ENCODE peak calls at places on chromosomes 16 and 17, in four cellular contexts. One of them, this sample, is unnamed.

GRCh38 chr16:86030116-86030515 is 131.2 kb downstream of the IRF8 start:
- DNase-seq in K562: no peak
- DNase-seq in H1: no peak
- DNase-seq in GM12878: no peak
- DNase-seq in this sample: no peak

GRCh38 chr17:61335105-61335844 is 64.4 kb upstream of the TBX2 start:
- DNase-seq in K562: no peak
- DNase-seq in H1: no peak
- DNase-seq in GM12878: no peak
- DNase-seq in this sample: no peak

GRCh38 chr16:13093676-13094075 is 192.3 kb downstream of the SHISA9 start:
- DNase-seq in K562: no peak
- DNase-seq in H1: no peak
- DNase-seq in GM12878: no peak
- DNase-seq in this sample: no peak

GRCh38 chr16:57618306-57619132 is 9.9 kb upstream of the ADGRG1 start:
- DNase-seq in K562: no peak
- DNase-seq in H1: peak
- DNase-seq in GM12878: no peak
- DNase-seq in this sample: no peak

GRCh38 chr16:20844588-20844987 is 38.3 kb downstream of the REXO5 start:
- DNase-seq in K562: no peak
- DNase-seq in H1: no peak
- DNase-seq in GM12878: no peak
- DNase-seq in this sample: no peak

GRCh38 chr16:12298285-12298684 is 321.8 kb downstream of the SNX29 start:
- DNase-seq in K562: no peak
- DNase-seq in H1: no peak
- DNase-seq in GM12878: no peak
- DNase-seq in this sample: no peak

GRCh38 chr17:59149051-59149450 is 5.9 kb downstream of the SKA2 start:
- DNase-seq in K562: no peak
- DNase-seq in H1: no peak
- DNase-seq in GM12878: no peak
- DNase-seq in this sample: no peak

GRCh38 chr17:68383443-68384321 is 73.6 kb downstream of the WIPI1 start:
- DNase-seq in K562: no peak
- DNase-seq in H1: no peak
- DNase-seq in GM12878: no peak
- DNase-seq in this sample: no peak

GRCh38 chr17:55668581-55668980 is 54.1 kb downstream of the TMEM100 start:
- DNase-seq in K562: no peak
- DNase-seq in H1: no peak
- DNase-seq in GM12878: no peak
- DNase-seq in this sample: peak

GRCh38 chr16:75257886-75258806 is 6.7 kb upstream of the BCAR1 start:
- DNase-seq in K562: no peak
- DNase-seq in H1: no peak
- DNase-seq in GM12878: no peak
- DNase-seq in this sample: no peak

GRCh38 chr16:19067349-19068236 is at the start of gene COQ7:
- DNase-seq in K562: peak
- DNase-seq in H1: peak
- DNase-seq in GM12878: peak
- DNase-seq in this sample: peak

GRCh38 chr16:50208460-50208931 is 55.4 kb downstream of the TENT4B start:
- DNase-seq in K562: no peak
- DNase-seq in H1: no peak
- DNase-seq in GM12878: no peak
- DNase-seq in this sample: no peak

GRCh38 chr16:86585821-86586611 is 7.7 kb downstream of the FOXL1 start:
- DNase-seq in K562: no peak
- DNase-seq in H1: no peak
- DNase-seq in GM12878: no peak
- DNase-seq in this sample: no peak

GRCh38 chr16:72860726-72861562 is 187.0 kb downstream of the ZFHX3 start:
- DNase-seq in K562: no peak
- DNase-seq in H1: no peak
- DNase-seq in GM12878: no peak
- DNase-seq in this sample: no peak

GRCh38 chr16:24689128-24689527 is 40.3 kb upstream of the TNRC6A start:
- DNase-seq in K562: peak
- DNase-seq in H1: no peak
- DNase-seq in GM12878: no peak
- DNase-seq in this sample: no peak

GRCh38 chr17:37815516-37815915 is 70.7 kb upstream of the HNF1B start:
- DNase-seq in K562: no peak
- DNase-seq in H1: no peak
- DNase-seq in GM12878: no peak
- DNase-seq in this sample: no peak

GRCh38 chr17:41784207-41784744 is 2.2 kb downstream of the JUP start:
- DNase-seq in K562: peak
- DNase-seq in H1: no peak
- DNase-seq in GM12878: no peak
- DNase-seq in this sample: no peak

GRCh38 chr17:16918443-16918842 is 53.5 kb downstream of the TNFRSF13B start:
- DNase-seq in K562: no peak
- DNase-seq in H1: no peak
- DNase-seq in GM12878: no peak
- DNase-seq in this sample: no peak

GRCh38 chr17:58974354-58974753 is 132.3 kb downstream of the TRIM37 start:
- DNase-seq in K562: no peak
- DNase-seq in H1: no peak
- DNase-seq in GM12878: no peak
- DNase-seq in this sample: no peak

GRCh38 chr17:57138956-57139576 is 54.0 kb downstream of the AKAP1 start:
- DNase-seq in K562: peak
- DNase-seq in H1: no peak
- DNase-seq in GM12878: no peak
- DNase-seq in this sample: no peak

GRCh38 chr17:83100853-83101391 is 21.5 kb downstream of the METRNL start:
- DNase-seq in K562: no peak
- DNase-seq in H1: no peak
- DNase-seq in GM12878: no peak
- DNase-seq in this sample: no peak

GRCh38 chr17:55286681-55287589 is 22.2 kb downstream of the HLF start:
- DNase-seq in K562: no peak
- DNase-seq in H1: no peak
- DNase-seq in GM12878: no peak
- DNase-seq in this sample: no peak

GRCh38 chr16:67157892-67158635 is 1.6 kb downstream of the TRADD start:
- DNase-seq in K562: no peak
- DNase-seq in H1: no peak
- DNase-seq in GM12878: no peak
- DNase-seq in this sample: no peak

GRCh38 chr16:57445510-57445909 is 1.7 kb downstream of the CIAPIN1 start:
- DNase-seq in K562: no peak
- DNase-seq in H1: no peak
- DNase-seq in GM12878: no peak
- DNase-seq in this sample: no peak

GRCh38 chr16:13426279-13426678 is 493.7 kb upstream of the ERCC4 start:
- DNase-seq in K562: peak
- DNase-seq in H1: no peak
- DNase-seq in GM12878: no peak
- DNase-seq in this sample: peak

GRCh38 chr16:88264641-88265285 is 118.0 kb upstream of the ZNF469 start:
- DNase-seq in K562: peak
- DNase-seq in H1: peak
- DNase-seq in GM12878: peak
- DNase-seq in this sample: peak

GRCh38 chr17:57697891-57698708 is 47.0 kb downstream of the CCDC182 start:
- DNase-seq in K562: no peak
- DNase-seq in H1: peak
- DNase-seq in GM12878: no peak
- DNase-seq in this sample: no peak

GRCh38 chr16:23278031-23278430 is 24.1 kb upstream of the SCNN1B start:
- DNase-seq in K562: no peak
- DNase-seq in H1: no peak
- DNase-seq in GM12878: no peak
- DNase-seq in this sample: no peak

GRCh38 chr17:57810740-57811632 is 38.9 kb downstream of the MRPS23 start:
- DNase-seq in K562: no peak
- DNase-seq in H1: no peak
- DNase-seq in GM12878: no peak
- DNase-seq in this sample: no peak

GRCh38 chr17:37261286-37261685 is 114.5 kb upstream of the C17orf78 start:
- DNase-seq in K562: no peak
- DNase-seq in H1: no peak
- DNase-seq in GM12878: no peak
- DNase-seq in this sample: no peak

DNA sequence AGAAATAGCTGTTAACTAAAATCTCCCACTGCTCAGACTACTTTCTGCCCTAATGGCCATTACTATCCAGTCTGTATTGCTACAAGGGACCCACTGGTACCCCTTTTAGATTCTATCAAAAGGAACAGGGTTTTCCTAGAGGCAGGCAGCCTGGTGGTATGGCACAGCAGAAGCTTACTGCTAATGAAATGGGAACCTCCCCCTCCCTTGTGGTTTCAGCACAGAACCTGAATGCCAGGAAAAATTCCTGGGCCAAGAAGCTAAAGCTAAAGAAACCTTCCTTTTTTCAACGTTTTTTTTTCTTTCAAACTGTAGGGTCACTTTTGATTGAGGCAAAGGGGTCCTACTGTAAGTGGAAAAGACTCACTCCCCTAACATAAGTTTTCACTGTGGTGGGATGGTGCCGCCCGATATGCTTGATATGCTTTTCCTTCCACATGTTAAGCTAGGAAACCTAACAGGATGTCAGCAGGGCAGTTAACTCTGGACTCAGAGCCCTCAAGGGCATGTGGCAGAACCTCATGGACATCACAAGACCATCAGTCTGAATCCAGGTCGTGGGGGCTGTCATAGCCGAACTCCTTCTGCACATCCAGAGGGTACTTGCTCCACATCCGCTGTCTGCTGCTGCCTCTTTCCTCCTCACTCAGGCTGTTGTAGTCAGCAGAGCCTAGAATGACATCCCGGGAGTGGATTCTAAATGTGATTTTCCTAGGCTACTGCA is 9.8 kb downstream of the SLC7A6OS start:
- DNase-seq in K562: no peak
- DNase-seq in H1: no peak
- DNase-seq in GM12878: no peak
- DNase-seq in this sample: no peak
- H3K9ac ChIP-seq in K562: no peak
- H3K9ac ChIP-seq in H1: no peak
- H3K9ac ChIP-seq in GM12878: no peak
- H3K9ac ChIP-seq in this sample: peak

DNA sequence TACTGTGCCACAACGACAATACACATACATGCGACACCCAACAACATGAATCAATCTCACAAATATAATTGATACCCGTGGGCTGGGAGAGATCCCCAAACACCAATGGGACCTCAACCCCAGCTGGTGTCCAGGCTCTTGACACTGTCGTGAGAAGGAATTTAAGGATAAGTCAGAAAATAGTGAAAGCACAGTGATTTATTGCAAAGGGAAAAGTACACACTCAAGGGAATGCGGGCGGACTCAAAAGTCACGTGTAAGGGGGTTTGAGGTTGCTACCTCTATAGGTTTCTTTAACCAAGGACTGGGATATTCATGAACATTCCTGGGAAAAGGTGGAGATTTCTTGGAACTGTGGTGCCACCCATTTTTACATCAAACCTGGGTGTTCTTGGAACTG is 6.3 kb upstream of the ZDHHC7 start:
- DNase-seq in K562: no peak
- DNase-seq in H1: no peak
- DNase-seq in GM12878: no peak
- DNase-seq in this sample: no peak
- TF ChIP-seq YY1 in K562: no peak
- TF ChIP-seq YY1 in H1: no peak
- TF ChIP-seq YY1 in GM12878: no peak
- TF ChIP-seq YY1 in this sample: no peak

DNA sequence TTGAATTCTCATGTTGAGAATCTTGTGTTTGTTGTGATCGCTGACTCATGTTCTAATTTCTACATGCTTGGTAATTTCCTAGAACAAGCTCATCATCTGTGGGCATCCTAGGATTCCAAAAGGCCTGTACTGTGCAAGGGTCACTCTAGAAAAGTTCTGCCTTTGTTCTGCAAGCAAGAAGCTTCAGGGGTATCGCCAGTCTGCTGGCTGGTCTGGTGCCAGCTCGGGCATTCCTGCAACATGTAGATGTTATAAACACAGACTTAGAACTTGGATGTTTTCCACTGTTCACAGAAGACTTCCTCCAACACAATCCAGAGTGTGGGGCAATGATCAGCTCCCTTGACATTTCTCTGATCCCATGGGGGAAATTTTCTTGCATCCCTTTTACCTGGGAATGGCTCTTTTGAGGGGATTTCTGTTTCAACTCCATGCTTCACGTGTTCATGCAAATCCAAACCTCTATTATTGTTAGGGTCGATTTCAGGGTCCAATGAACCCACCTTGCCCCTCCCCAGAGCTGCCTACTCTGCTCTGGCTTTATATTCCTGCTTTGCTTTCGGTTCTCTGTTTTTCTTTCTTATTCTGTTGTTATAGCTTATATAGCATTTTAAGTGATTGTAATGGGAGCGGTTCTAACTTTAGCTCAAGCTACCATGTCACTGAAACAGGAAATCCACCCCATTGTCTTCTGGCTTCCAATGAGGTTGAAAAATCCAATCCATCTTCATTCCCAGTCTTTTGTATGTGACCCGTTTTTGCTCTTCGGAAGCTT is 25.3 kb downstream of the UBE2O start:
- DNase-seq in K562: no peak
- DNase-seq in H1: no peak
- DNase-seq in GM12878: no peak
- DNase-seq in this sample: no peak
- TF ChIP-seq ZNF274 in K562: no peak
- TF ChIP-seq ZNF274 in H1: no peak
- TF ChIP-seq ZNF274 in GM12878: no peak
- TF ChIP-seq ZNF274 in this sample: no peak

GRCh38 chr17:39151680-39152058 is 232 bp upstream of the PLXDC1 start:
- DNase-seq in K562: no peak
- DNase-seq in H1: peak
- DNase-seq in GM12878: no peak
- DNase-seq in this sample: no peak

GRCh38 chr17:39150795-39151679 is at the start of gene PLXDC1:
- DNase-seq in K562: no peak
- DNase-seq in H1: peak
- DNase-seq in GM12878: no peak
- DNase-seq in this sample: no peak

GRCh38 chr17:39150104-39150634 is 1.3 kb downstream of the PLXDC1 start:
- DNase-seq in K562: no peak
- DNase-seq in H1: no peak
- DNase-seq in GM12878: no peak
- DNase-seq in this sample: no peak

GRCh38 chr17:39153541-39154111 is 2.2 kb upstream of the PLXDC1 start:
- DNase-seq in K562: peak
- DNase-seq in H1: peak
- DNase-seq in GM12878: peak
- DNase-seq in this sample: no peak

GRCh38 chr17:39152134-39152884 is 872 bp upstream of the PLXDC1 start:
- DNase-seq in K562: no peak
- DNase-seq in H1: peak
- DNase-seq in GM12878: no peak
- DNase-seq in this sample: no peak
- H3K9ac ChIP-seq in K562: no peak
- H3K9ac ChIP-seq in H1: no peak
- H3K9ac ChIP-seq in GM12878: no peak
- H3K9ac ChIP-seq in this sample: peak